ENCODE peak calls at places on chromosomes 3 and 15, in ten cellular contexts. G is psoas muscle, Z is lower leg skin, A is DND-41, K is kidney, I is bronchial epithelial cell, R is K562, F is uterus, T is choroid plexus epithelial cell, P is left ventricle myocardium inferior. B is an unnamed sample.

GRCh38 chr3:10173926-10174435 is 9.3 kb downstream of the IRAK2 start:
- DNase-seq in P (peak; percentile 63), R (peak; percentile 52), T (peak; percentile 98), I (no peak), Z (peak; percentile 74), F (peak; percentile 65), G (peak; percentile 70), A (no peak), K (peak; percentile 88), B (peak; percentile 86)

GRCh38 chr15:43118276-43118675 is 12.4 kb upstream of the UBR1 start:
- DNase-seq in P (no peak), K (no peak), A (no peak), T (no peak), R (no peak), G (no peak), F (no peak), Z (no peak), I (no peak), B (no peak)

GRCh38 chr15:60351066-60351465 is 46.7 kb downstream of the ANXA2 start:
- DNase-seq in A (no peak), R (no peak), Z (no peak), F (no peak), P (no peak), G (no peak), K (no peak), T (peak; percentile 48), I (no peak), B (no peak)

GRCh38 chr15:100131321-100132224 is 210.2 kb downstream of the ADAMTS17 start:
- DNase-seq in I (peak; percentile 29), T (peak; percentile 65), R (peak; percentile 78), A (no peak), P (peak; percentile 68), G (no peak), F (no peak), Z (no peak), K (peak; percentile 88), B (peak; percentile 33)

GRCh38 chr15:95025924-95026728 is 794.8 kb downstream of the MCTP2 start:
- DNase-seq in A (peak; percentile 26), T (peak; percentile 78), P (peak; percentile 29), Z (no peak), G (no peak), I (peak; percentile 47), K (no peak), R (peak; percentile 63), F (peak; percentile 40), B (peak; percentile 67)

GRCh38 chr3:186854954-186855353 is 12.4 kb downstream of the ADIPOQ start:
- DNase-seq in P (no peak), R (no peak), G (no peak), I (no peak), T (no peak), A (no peak), Z (no peak), F (no peak), K (no peak), B (no peak)

GRCh38 chr3:109806929-109807328 is 469.6 kb upstream of the DPPA4 start:
- DNase-seq in F (no peak), I (peak; percentile 79), G (no peak), K (no peak), P (no peak), T (peak; percentile 32), Z (no peak), R (peak; percentile 5), A (peak; percentile 63), B (peak; percentile 7)

GRCh38 chr3:172766718-172767405 is 16.3 kb downstream of the ECT2 start:
- DNase-seq in P (no peak), A (no peak), F (no peak), G (no peak), R (no peak), I (no peak), K (no peak), Z (no peak), T (no peak), B (no peak)

GRCh38 chr3:153513236-153513635 is 351.2 kb downstream of the RAP2B start:
- DNase-seq in T (peak; percentile 38), K (no peak), R (no peak), F (no peak), I (peak; percentile 26), G (no peak), A (no peak), Z (no peak), P (no peak), B (peak; percentile 1)

GRCh38 chr3:16743276-16743675 is 138.1 kb upstream of the DAZL start:
- DNase-seq in K (no peak), G (no peak), I (peak; percentile 79), F (no peak), T (no peak), A (no peak), P (no peak), R (no peak), Z (no peak), B (no peak)

GRCh38 chr15:101504373-101504772 is 14.9 kb upstream of the PCSK6 start:
- DNase-seq in T (no peak), I (no peak), A (no peak), K (no peak), P (no peak), F (no peak), G (no peak), Z (no peak), R (no peak), B (no peak)

GRCh38 chr15:72786946-72787345 is 3.4 kb upstream of the ADPGK start:
- DNase-seq in R (no peak), G (no peak), Z (no peak), I (no peak), P (no peak), K (no peak), A (no peak), F (no peak), T (no peak), B (no peak)

GRCh38 chr3:87370007-87370406 is 93.6 kb upstream of the POU1F1 start:
- DNase-seq in G (no peak), R (no peak), Z (no peak), I (no peak), T (peak; percentile 17), A (no peak), P (no peak), F (no peak), K (no peak), B (no peak)

GRCh38 chr3:191139771-191140170 is 59.3 kb upstream of the OSTN start:
- DNase-seq in K (no peak), R (no peak), G (no peak), F (no peak), P (no peak), Z (no peak), I (no peak), A (no peak), T (no peak), B (peak; percentile 57)

GRCh38 chr3:191135175-191135574 is 63.9 kb upstream of the OSTN start:
- DNase-seq in R (no peak), F (no peak), Z (no peak), T (no peak), I (no peak), A (no peak), P (no peak), G (no peak), K (no peak), B (no peak)

GRCh38 chr3:191138937-191139336 is 60.1 kb upstream of the OSTN start:
- DNase-seq in F (no peak), K (no peak), R (no peak), Z (no peak), I (no peak), G (no peak), T (no peak), P (no peak), A (no peak), B (no peak)

GRCh38 chr3:191133359-191133758 is 65.7 kb upstream of the OSTN start:
- DNase-seq in A (no peak), K (no peak), F (no peak), Z (no peak), I (no peak), P (no peak), G (no peak), T (no peak), R (no peak), B (no peak)

GRCh38 chr3:191136347-191136746 is 62.7 kb upstream of the OSTN start:
- DNase-seq in R (no peak), K (no peak), G (no peak), Z (no peak), F (no peak), T (peak; percentile 66), A (no peak), P (no peak), I (peak; percentile 28), B (peak; percentile 48)
- TF ChIP-seq CTCF in R (peak; percentile 17), K (peak; percentile 21), G (no peak), Z (no peak), F (no peak), T (peak; percentile 64), A (peak; percentile 31), P (peak; percentile 51), I (peak; percentile 20), B (peak; percentile 61)

GRCh38 chr3:15205482-15205933 is 538 bp upstream of the CAPN7 start:
- DNase-seq in P (no peak), G (no peak), K (no peak), I (no peak), F (no peak), A (no peak), T (no peak), Z (no peak), R (no peak), B (no peak)
- H3K4me3 ChIP-seq in P (peak overlapping the region; percentile 97), G (peak overlapping the region; percentile 91), K (peak overlapping the region; percentile 87), I (peak overlapping the region; percentile 96), F (peak overlapping the region; percentile 89), A (peak overlapping the region; percentile 95), T (peak overlapping the region; percentile 77), Z (no peak overlapping the region), R (peak overlapping the region; percentile 90), B (peak overlapping the region; percentile 65)

DNA sequence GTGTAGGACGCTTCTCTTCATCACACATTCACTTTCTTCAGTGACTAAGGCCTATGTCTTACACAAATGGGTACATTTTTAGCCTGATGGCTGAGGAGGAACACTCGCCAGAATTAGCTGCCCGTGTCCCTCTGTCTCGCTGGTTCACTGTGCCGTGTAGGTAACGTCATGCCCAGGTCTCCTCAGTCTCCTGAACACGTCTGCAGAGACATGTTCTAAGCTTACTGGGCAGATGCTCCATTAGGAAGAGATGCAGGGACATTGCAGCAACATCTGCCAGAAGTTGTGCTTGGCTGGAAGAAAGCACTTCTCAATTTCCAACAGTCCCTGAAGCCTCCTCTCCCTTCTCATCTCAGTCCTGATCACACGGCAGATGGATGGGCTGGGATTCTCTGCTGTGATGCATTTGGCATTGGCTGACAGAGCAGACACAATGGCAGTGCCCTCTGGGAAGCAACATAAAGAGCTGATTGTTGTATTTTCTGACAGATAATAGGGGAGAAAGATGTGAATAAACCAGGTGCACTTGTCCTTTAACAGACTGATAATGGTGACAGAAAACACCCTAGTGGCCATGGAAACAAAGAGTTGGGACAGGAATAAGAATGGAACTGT is 29.2 kb upstream of the LYZL4 start:
- DNase-seq in P (no peak), R (no peak), A (no peak), F (no peak), K (no peak), G (no peak), I (no peak), T (no peak), Z (no peak), B (no peak)
- TF ChIP-seq CTCF in P (no peak), R (no peak), A (no peak), F (no peak), K (no peak), G (no peak), I (no peak), T (no peak), Z (no peak), B (no peak)

GRCh38 chr15:75641176-75641498 is 1.1 kb upstream of the IMP3 start:
- DNase-seq in I (no peak), P (no peak), F (no peak), K (peak; percentile 25), A (no peak), T (no peak), G (no peak), R (no peak), Z (no peak), B (no peak)
- H3K4me3 ChIP-seq in I (no peak overlapping the region), P (no peak overlapping the region), F (no peak overlapping the region), K (no peak overlapping the region), A (peak overlapping the region; percentile 86), T (no peak overlapping the region), G (peak overlapping the region; percentile 94), R (no peak overlapping the region), Z (no peak overlapping the region), B (no peak overlapping the region)

B was measured in fibroblast of villous mesenchyme.